ENCODE peak calls at places on chromosome 12, in ten cellular contexts. G is fibroblast of lung; B is right atrium auricular region; U is lower leg skin; C is fibroblast of mammary gland; S is cardiac fibroblast; D is CD8-positive, alpha-beta memory T cell; H is stomach; O is OCI-LY7; P is lower lobe of right lung. L is an unnamed sample.

GRCh38 chr12:48266826-48267225 is 63.7 kb upstream of the OR10AD1 start:
- DNase-seq in G (no peak), B (no peak), U (no peak), C (no peak), S (no peak), D (no peak), H (no peak), O (no peak), P (no peak), L (no peak)

GRCh38 chr12:72282721-72283120 is 10.6 kb downstream of the TRHDE start:
- DNase-seq in G (peak), B (no peak), U (no peak), C (peak), S (peak), D (no peak), H (no peak), O (no peak), P (no peak), L (no peak)

GRCh38 chr12:8038659-8039114 is 6.2 kb downstream of the FOXJ2 start:
- DNase-seq in G (peak), B (no peak), U (peak), C (peak), S (peak), D (no peak), H (peak), O (no peak), P (peak), L (no peak)

GRCh38 chr12:6074979-6075585 is 49.4 kb downstream of the VWF start:
- DNase-seq in G (peak), B (peak), U (no peak), C (peak), S (peak), D (peak), H (peak), O (no peak), P (peak), L (no peak)

GRCh38 chr12:106149096-106149784 is 10.5 kb upstream of the NUAK1 start:
- DNase-seq in G (no peak), B (no peak), U (no peak), C (no peak), S (peak), D (no peak), H (no peak), O (peak), P (no peak), L (no peak)

GRCh38 chr12:116964004-116964739 is 53.4 kb downstream of the FBXW8 start:
- DNase-seq in G (no peak), B (no peak), U (no peak), C (no peak), S (no peak), D (no peak), H (no peak), O (no peak), P (no peak), L (peak)

GRCh38 chr12:97194551-97194950 is 268.1 kb upstream of the RMST start:
- DNase-seq in G (peak), B (no peak), U (no peak), C (no peak), S (no peak), D (no peak), H (no peak), O (no peak), P (no peak), L (no peak)

GRCh38 chr12:42744539-42745156 is 155.1 kb upstream of the PRICKLE1 start:
- DNase-seq in G (peak), B (no peak), U (peak), C (peak), S (peak), D (no peak), H (no peak), O (no peak), P (no peak), L (no peak)

GRCh38 chr12:85683051-85683450 is 153.2 kb downstream of the RASSF9 start:
- DNase-seq in G (no peak), B (no peak), U (no peak), C (no peak), S (no peak), D (no peak), H (no peak), O (no peak), P (no peak), L (no peak)

GRCh38 chr12:14567311-14568195 is at the start of gene PLBD1:
- DNase-seq in G (peak), B (peak), U (peak), C (peak), S (peak), D (no peak), H (peak), O (peak), P (peak), L (no peak)

GRCh38 chr12:71896171-71896570 is 42.5 kb upstream of the TPH2 start:
- DNase-seq in G (peak), B (no peak), U (no peak), C (no peak), S (no peak), D (no peak), H (no peak), O (no peak), P (no peak), L (no peak)

GRCh38 chr12:113129664-113130456 is 5.7 kb downstream of the RASAL1 start:
- DNase-seq in G (no peak), B (no peak), U (no peak), C (no peak), S (no peak), D (no peak), H (no peak), O (peak), P (peak), L (no peak)

GRCh38 chr12:22518067-22518719 is 26.1 kb downstream of the C2CD5 start:
- DNase-seq in G (peak), B (no peak), U (peak), C (peak), S (peak), D (no peak), H (peak), O (no peak), P (no peak), L (no peak)

GRCh38 chr12:2892246-2892645 is 1.6 kb downstream of the TULP3 start:
- DNase-seq in G (peak), B (no peak), U (no peak), C (peak), S (no peak), D (no peak), H (no peak), O (no peak), P (no peak), L (no peak)

GRCh38 chr12:117821480-117822175 is 147.2 kb downstream of the KSR2 start:
- DNase-seq in G (no peak), B (no peak), U (no peak), C (no peak), S (no peak), D (no peak), H (no peak), O (no peak), P (no peak), L (no peak)

GRCh38 chr12:48643011-48643410 is 39.0 kb downstream of the KANSL2 start:
- DNase-seq in G (no peak), B (no peak), U (no peak), C (no peak), S (no peak), D (no peak), H (no peak), O (no peak), P (no peak), L (no peak)

GRCh38 chr12:117494833-117495714 is 133.6 kb upstream of the NOS1 start:
- DNase-seq in G (no peak), B (no peak), U (no peak), C (no peak), S (no peak), D (no peak), H (peak), O (no peak), P (no peak), L (no peak)

GRCh38 chr12:46385439-46385838 is 12.9 kb upstream of the SLC38A2 start:
- DNase-seq in G (no peak), B (no peak), U (no peak), C (no peak), S (no peak), D (no peak), H (no peak), O (no peak), P (no peak), L (no peak)

GRCh38 chr12:25276199-25276937 is 25.6 kb upstream of the KRAS start:
- DNase-seq in G (peak), B (no peak), U (no peak), C (peak), S (peak), D (peak), H (peak), O (no peak), P (no peak), L (peak)

GRCh38 chr12:19018302-19018980 is 111.1 kb upstream of the PLEKHA5 start:
- DNase-seq in G (peak), B (no peak), U (no peak), C (peak), S (peak), D (no peak), H (no peak), O (no peak), P (no peak), L (no peak)

GRCh38 chr12:97142737-97143450 is 235.8 kb downstream of the NEDD1 start:
- DNase-seq in G (peak), B (no peak), U (no peak), C (no peak), S (no peak), D (no peak), H (no peak), O (no peak), P (no peak), L (no peak)

GRCh38 chr12:128586630-128587029 is 237.1 kb downstream of the SLC15A4 start:
- DNase-seq in G (no peak), B (no peak), U (no peak), C (no peak), S (no peak), D (no peak), H (no peak), O (no peak), P (no peak), L (no peak)

GRCh38 chr12:59408431-59408830 is 187.4 kb upstream of the SLC16A7 start:
- DNase-seq in G (peak), B (no peak), U (no peak), C (peak), S (no peak), D (no peak), H (no peak), O (no peak), P (no peak), L (no peak)

GRCh38 chr12:123269395-123269892 is 2.2 kb downstream of the CDK2AP1 start:
- DNase-seq in G (peak), B (peak), U (no peak), C (peak), S (peak), D (peak), H (peak), O (peak), P (peak), L (no peak)

GRCh38 chr12:6070472-6071257 is 53.8 kb downstream of the VWF start:
- DNase-seq in G (no peak), B (no peak), U (no peak), C (no peak), S (no peak), D (no peak), H (no peak), O (no peak), P (no peak), L (no peak)

GRCh38 chr12:42705863-42706262 is 116.3 kb upstream of the PRICKLE1 start:
- DNase-seq in G (peak), B (peak), U (peak), C (peak), S (peak), D (no peak), H (peak), O (no peak), P (peak), L (no peak)

GRCh38 chr12:5487971-5488955 is 56.4 kb downstream of the NTF3 start:
- DNase-seq in G (peak), B (no peak), U (no peak), C (no peak), S (no peak), D (no peak), H (no peak), O (no peak), P (no peak), L (no peak)

GRCh38 chr12:106919910-106920544 is 35.7 kb upstream of the TMEM263 start:
- DNase-seq in G (peak), B (no peak), U (no peak), C (peak), S (peak), D (no peak), H (no peak), O (peak), P (no peak), L (peak)

GRCh38 chr12:124994435-124994975 is 1.1 kb downstream of the BRI3BP start:
- DNase-seq in G (no peak), B (no peak), U (no peak), C (no peak), S (no peak), D (no peak), H (peak), O (peak), P (no peak), L (peak)

GRCh38 chr12:111100003-111100402 is 179.6 kb upstream of the MYL2 start:
- DNase-seq in G (no peak), B (no peak), U (no peak), C (no peak), S (no peak), D (no peak), H (no peak), O (peak), P (no peak), L (no peak)

GRCh38 chr12:19431407-19432308 is 7.6 kb upstream of the AEBP2 start:
- DNase-seq in G (peak), B (no peak), U (peak), C (peak), S (peak), D (no peak), H (no peak), O (no peak), P (no peak), L (no peak)

GRCh38 chr12:12696562-12697383 is 790 bp upstream of the GPR19 start:
- DNase-seq in G (peak), B (peak), U (peak), C (peak), S (peak), D (peak), H (peak), O (peak), P (peak), L (no peak)

GRCh38 chr12:27667540-27667939 is 28.7 kb upstream of the REP15 start:
- DNase-seq in G (peak), B (no peak), U (no peak), C (peak), S (peak), D (no peak), H (no peak), O (no peak), P (no peak), L (no peak)

GRCh38 chr12:103821773-103822172 is 19.3 kb downstream of the NT5DC3 start:
- DNase-seq in G (peak), B (no peak), U (no peak), C (no peak), S (no peak), D (no peak), H (no peak), O (no peak), P (no peak), L (no peak)

GRCh38 chr12:52390739-52391617 is 5.5 kb upstream of the KRT84 start:
- DNase-seq in G (no peak), B (no peak), U (no peak), C (peak), S (peak), D (no peak), H (no peak), O (peak), P (no peak), L (no peak)

GRCh38 chr12:88206636-88207035 is 64.5 kb downstream of the TMTC3 start:
- DNase-seq in G (no peak), B (no peak), U (no peak), C (peak), S (peak), D (no peak), H (no peak), O (no peak), P (no peak), L (no peak)

DNA sequence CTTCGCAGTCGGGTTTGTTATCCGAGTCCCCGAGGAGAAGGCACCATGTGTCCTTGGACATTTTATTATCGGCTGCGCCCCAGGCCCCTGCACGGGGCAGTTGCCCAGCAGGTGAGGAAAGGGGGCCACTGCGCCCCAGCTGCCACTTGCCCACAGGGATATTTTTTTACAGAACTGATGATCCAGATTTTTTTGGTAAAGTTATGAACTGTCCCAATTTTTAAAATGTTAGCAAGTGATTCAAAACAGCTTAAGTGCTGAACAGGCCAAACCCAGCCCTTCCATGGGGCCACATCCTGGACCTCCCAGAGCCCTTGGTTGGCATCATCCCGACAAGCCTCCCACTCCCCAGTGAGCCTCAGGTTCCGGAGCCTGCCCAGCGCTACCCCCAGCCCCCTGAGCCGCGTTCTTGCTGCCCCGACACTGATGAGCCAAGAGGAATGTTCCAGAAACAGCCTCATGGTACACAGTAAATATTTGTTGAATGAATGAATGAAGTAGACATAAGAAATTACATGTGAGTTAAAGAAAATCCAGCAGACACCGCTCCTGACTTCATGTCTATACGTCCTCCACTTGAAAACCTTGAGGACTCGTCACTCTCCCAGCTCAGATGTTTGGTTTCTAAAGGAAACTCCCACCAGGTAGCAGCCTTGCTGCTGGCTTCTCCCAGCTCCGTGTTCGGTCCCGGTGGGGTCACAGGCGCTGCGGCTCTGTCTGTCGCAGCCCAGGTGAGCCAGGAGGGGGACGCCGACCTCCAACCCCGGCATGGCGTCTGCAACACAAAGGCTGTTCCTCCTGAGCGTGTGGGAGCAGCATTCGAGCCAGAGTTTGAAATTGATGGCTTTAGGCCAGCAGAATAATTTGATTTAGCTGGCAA is 88.5 kb downstream of the ADGRD1 start:
- DNase-seq in G (no peak), B (no peak), U (no peak), C (no peak), S (no peak), D (no peak), H (no peak), O (no peak), P (peak), L (no peak)
- H3K4me3 ChIP-seq in G (no peak), B (no peak), U (no peak), C (no peak), S (no peak), D (no peak), H (no peak), O (no peak), P (no peak), L (no peak)

GRCh38 chr12:51320311-51320694 is 3.7 kb downstream of the BIN2 start:
- DNase-seq in G (no peak), B (no peak), U (no peak), C (no peak), S (peak), D (no peak), H (no peak), O (no peak), P (no peak), L (no peak)
- H3K4me3 ChIP-seq in G (no peak), B (no peak), U (no peak), C (no peak), S (no peak), D (peak), H (no peak), O (no peak), P (no peak), L (no peak)

GRCh38 chr12:56763753-56764657 is 881 bp downstream of the HSD17B6 start:
- DNase-seq in G (peak), B (no peak), U (no peak), C (peak), S (peak), D (no peak), H (no peak), O (no peak), P (no peak), L (no peak)
- H3K4me3 ChIP-seq in G (no peak), B (no peak), U (no peak), C (no peak), S (no peak), D (no peak), H (peak), O (no peak), P (peak), L (no peak)

GRCh38 chr12:57782608-57783465 is at the start of gene TSFM:
- DNase-seq in G (peak), B (peak), U (peak), C (peak), S (peak), D (peak), H (peak), O (peak), P (peak), L (peak)

GRCh38 chr12:57783466-57783801 is 847 bp downstream of the TSFM start:
- DNase-seq in G (no peak), B (no peak), U (no peak), C (no peak), S (no peak), D (no peak), H (no peak), O (no peak), P (no peak), L (no peak)

GRCh38 chr12:57781801-57782200 is 786 bp upstream of the TSFM start:
- DNase-seq in G (no peak), B (no peak), U (no peak), C (no peak), S (no peak), D (no peak), H (no peak), O (no peak), P (no peak), L (no peak)

GRCh38 chr12:57781241-57781640 is 1.3 kb upstream of the TSFM start:
- DNase-seq in G (no peak), B (no peak), U (no peak), C (no peak), S (no peak), D (no peak), H (no peak), O (no peak), P (no peak), L (peak)

DNA sequence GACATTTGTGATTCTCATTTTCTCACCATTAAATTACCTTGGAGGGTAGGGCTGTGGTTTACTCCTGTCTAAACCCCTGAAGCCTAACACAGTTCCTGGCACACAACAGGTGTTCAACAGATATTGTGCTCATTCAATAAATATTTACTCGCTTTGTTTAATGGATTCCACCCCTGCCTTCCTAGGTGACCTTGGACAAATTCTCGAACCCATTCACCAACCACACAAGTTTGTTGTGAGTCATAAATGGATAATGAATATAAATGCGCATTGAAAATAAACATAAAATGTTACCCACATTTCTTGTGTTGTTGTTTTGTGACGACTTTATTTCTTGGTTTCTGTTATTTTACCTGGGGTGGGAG is 362 bp upstream of the TSFM start:
- DNase-seq in G (no peak), B (no peak), U (no peak), C (no peak), S (no peak), D (no peak), H (no peak), O (no peak), P (no peak), L (no peak)
- H3K4me3 ChIP-seq in G (no peak), B (peak), U (no peak), C (peak), S (no peak), D (peak), H (peak), O (peak), P (peak), L (peak)

L was measured in Jurkat, Clone E6-1.